ENCODE peak calls at places on chromosomes 11 and 22, in four cellular contexts. O is mammary epithelial cell, X is spleen, D is mucosa of descending colon. Y is an unnamed sample.

GRCh38 chr11:92969634-92970347 is at the start of gene MTNR1B:
- DNase-seq in O (no peak), X (no peak), D (no peak), Y (no peak)

GRCh38 chr11:27205779-27206549 is 157.1 kb downstream of the CCDC34 start:
- DNase-seq in O (no peak), X (no peak), D (no peak), Y (no peak)

GRCh38 chr22:38440747-38441350 is 14.2 kb downstream of the KCNJ4 start:
- DNase-seq in O (no peak), X (no peak), D (no peak), Y (no peak)

GRCh38 chr11:131938321-131938751 is 567.9 kb downstream of the NTM start:
- DNase-seq in O (no peak), X (no peak), D (no peak), Y (no peak)

GRCh38 chr22:39567135-39567946 is 3.2 kb upstream of the CACNA1I start:
- DNase-seq in O (peak), X (peak), D (no peak), Y (no peak)

GRCh38 chr11:75184757-75185156 is 33.9 kb downstream of the SLCO2B1 start:
- DNase-seq in O (no peak), X (no peak), D (no peak), Y (no peak)

GRCh38 chr11:129416080-129416820 is 40.6 kb downstream of the BARX2 start:
- DNase-seq in O (no peak), X (no peak), D (peak), Y (no peak)

GRCh38 chr11:14422052-14422813 is 63.2 kb upstream of the RRAS2 start:
- DNase-seq in O (peak), X (peak), D (peak), Y (peak)

GRCh38 chr11:7694953-7695271 is 11.4 kb downstream of the OVCH2 start:
- DNase-seq in O (no peak), X (no peak), D (no peak), Y (no peak)

GRCh38 chr11:15699978-15700377 is 585.3 kb downstream of the INSC start:
- DNase-seq in O (no peak), X (no peak), D (no peak), Y (no peak)

GRCh38 chr11:86438685-86439084 is 64.0 kb downstream of the CCDC81 start:
- DNase-seq in O (peak), X (no peak), D (no peak), Y (peak)

GRCh38 chr22:40412441-40412840 is 42.0 kb downstream of the SGSM3 start:
- DNase-seq in O (no peak), X (peak), D (peak), Y (no peak)

GRCh38 chr11:78380615-78381029 is 37.0 kb downstream of the GAB2 start:
- DNase-seq in O (no peak), X (no peak), D (no peak), Y (peak)

GRCh38 chr22:41732096-41732772 is 32.9 kb downstream of the MEI1 start:
- DNase-seq in O (no peak), X (peak), D (no peak), Y (no peak)

GRCh38 chr11:126411971-126412381 is 56.5 kb downstream of the ST3GAL4 start:
- DNase-seq in O (no peak), X (peak), D (peak), Y (no peak)

GRCh38 chr22:36955691-36956090 is 42.3 kb downstream of the CSF2RB start:
- DNase-seq in O (peak), X (no peak), D (no peak), Y (no peak)

GRCh38 chr11:13260196-13260962 is 17.2 kb upstream of the BMAL1 start:
- DNase-seq in O (peak), X (no peak), D (no peak), Y (peak)

GRCh38 chr11:118027694-118028093 is 41.5 kb downstream of the IL10RA start:
- DNase-seq in O (no peak), X (no peak), D (no peak), Y (no peak)

GRCh38 chr11:46916669-46917108 is 1.7 kb downstream of the LRP4 start:
- DNase-seq in O (peak), X (no peak), D (peak), Y (peak)

GRCh38 chr11:7668911-7669310 is 4.4 kb downstream of the CYB5R2 start:
- DNase-seq in O (peak), X (no peak), D (no peak), Y (no peak)

GRCh38 chr11:46391578-46392420 is at the start of gene CHRM4:
- DNase-seq in O (peak), X (peak), D (peak), Y (peak)

GRCh38 chr22:30868663-30869385 is 99.8 kb downstream of the MORC2 start:
- DNase-seq in O (no peak), X (no peak), D (peak), Y (peak)

GRCh38 chr11:75717608-75718403 is at the start of gene MOGAT2:
- DNase-seq in O (no peak), X (no peak), D (peak), Y (no peak)

GRCh38 chr11:10891321-10891720 is 33.5 kb upstream of the ZBED5 start:
- DNase-seq in O (no peak), X (no peak), D (no peak), Y (no peak)

GRCh38 chr11:103586756-103587155 is 449.7 kb upstream of the DDI1 start:
- DNase-seq in O (no peak), X (no peak), D (no peak), Y (no peak)

GRCh38 chr11:46902694-46903093 is 15.7 kb downstream of the LRP4 start:
- DNase-seq in O (no peak), X (no peak), D (no peak), Y (no peak)

GRCh38 chr22:21451545-21452520 is 15.4 kb upstream of the TMEM191C start:
- DNase-seq in O (no peak), X (peak), D (peak), Y (no peak)

GRCh38 chr11:121914508-121914907 is 201.5 kb downstream of the BLID start:
- DNase-seq in O (no peak), X (no peak), D (no peak), Y (peak)

GRCh38 chr11:109914038-109914437 is 179.2 kb upstream of the ZC3H12C start:
- DNase-seq in O (peak), X (no peak), D (no peak), Y (no peak)

GRCh38 chr22:45807156-45807915 is 135.7 kb downstream of the ATXN10 start:
- DNase-seq in O (no peak), X (no peak), D (no peak), Y (no peak)

GRCh38 chr22:45805413-45805812 is 133.8 kb downstream of the ATXN10 start:
- DNase-seq in O (no peak), X (no peak), D (no peak), Y (no peak)

GRCh38 chr22:45802074-45802473 is 130.4 kb downstream of the ATXN10 start:
- DNase-seq in O (no peak), X (no peak), D (no peak), Y (no peak)

GRCh38 chr22:45804319-45804985 is 132.8 kb downstream of the ATXN10 start:
- DNase-seq in O (no peak), X (no peak), D (no peak), Y (no peak)

GRCh38 chr22:45804986-45805325 is 133.3 kb downstream of the ATXN10 start:
- DNase-seq in O (peak), X (no peak), D (no peak), Y (peak)
- H3K4me3 ChIP-seq in O (no peak), X (no peak), D (no peak), Y (no peak)

DNA sequence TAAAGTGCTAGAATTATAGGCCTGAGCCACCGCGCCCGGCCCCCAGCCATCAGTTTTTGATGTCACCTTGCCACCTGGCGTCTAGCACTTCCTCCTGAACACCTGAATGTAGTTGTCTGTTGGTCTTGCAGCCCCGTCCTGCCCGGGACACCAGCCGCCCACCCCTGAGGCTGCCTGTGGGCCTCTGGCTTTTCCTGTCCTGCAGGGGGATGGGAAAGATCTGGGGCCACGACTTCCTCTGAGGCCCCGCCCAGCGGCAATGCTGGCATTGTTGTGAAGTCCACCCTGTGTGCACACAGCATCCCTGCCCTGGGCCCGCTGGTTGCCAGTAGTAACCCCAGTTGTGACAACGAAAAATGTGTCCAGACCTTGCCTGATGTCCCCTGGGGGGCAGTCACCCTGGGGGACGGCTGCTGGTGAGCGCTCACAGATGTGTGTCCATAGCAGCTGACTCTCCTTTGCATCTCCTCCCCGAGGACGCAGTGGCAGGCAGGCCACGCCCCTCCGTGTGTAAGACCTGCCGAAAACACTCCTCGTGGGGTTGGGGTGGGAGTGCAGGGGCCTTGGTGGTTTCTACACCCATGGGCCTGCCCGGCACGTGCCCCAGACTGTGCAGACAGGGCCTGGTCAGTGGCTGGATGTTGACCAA is 6.7 kb downstream of the SELENOO start:
- DNase-seq in O (no peak), X (peak), D (peak), Y (no peak)
- TF ChIP-seq CTCF in O (no peak), X (no peak), D (no peak), Y (no peak)

DNA sequence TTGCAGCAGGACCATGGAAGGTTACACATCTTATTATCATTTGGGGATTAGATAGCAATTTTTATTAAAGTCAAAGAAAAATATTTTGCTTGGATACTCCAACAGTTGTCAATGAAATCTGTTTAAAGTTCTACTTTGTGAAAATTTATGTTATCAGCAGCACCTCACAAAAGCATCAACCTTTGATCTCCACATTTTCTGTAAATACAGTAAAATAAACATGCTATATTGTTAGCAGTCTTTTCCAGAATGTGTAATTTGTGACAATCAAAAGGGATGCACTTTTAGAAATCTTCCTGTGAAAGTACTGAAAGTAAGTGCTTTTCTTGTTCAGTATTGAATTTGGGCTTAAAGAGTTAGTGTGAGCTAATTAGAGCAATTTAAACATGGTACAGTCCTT is 4.1 kb downstream of the SLC22A25 start:
- DNase-seq in O (no peak), X (no peak), D (no peak), Y (no peak)
- H3K4me3 ChIP-seq in O (no peak), X (no peak), D (no peak), Y (no peak)

GRCh38 chr11:105046898-105047579 is 1.9 kb upstream of the CARD16 start:
- DNase-seq in O (peak), X (no peak), D (no peak), Y (peak)
- TF ChIP-seq CTCF in O (no peak), X (no peak), D (no peak), Y (no peak)

DNA sequence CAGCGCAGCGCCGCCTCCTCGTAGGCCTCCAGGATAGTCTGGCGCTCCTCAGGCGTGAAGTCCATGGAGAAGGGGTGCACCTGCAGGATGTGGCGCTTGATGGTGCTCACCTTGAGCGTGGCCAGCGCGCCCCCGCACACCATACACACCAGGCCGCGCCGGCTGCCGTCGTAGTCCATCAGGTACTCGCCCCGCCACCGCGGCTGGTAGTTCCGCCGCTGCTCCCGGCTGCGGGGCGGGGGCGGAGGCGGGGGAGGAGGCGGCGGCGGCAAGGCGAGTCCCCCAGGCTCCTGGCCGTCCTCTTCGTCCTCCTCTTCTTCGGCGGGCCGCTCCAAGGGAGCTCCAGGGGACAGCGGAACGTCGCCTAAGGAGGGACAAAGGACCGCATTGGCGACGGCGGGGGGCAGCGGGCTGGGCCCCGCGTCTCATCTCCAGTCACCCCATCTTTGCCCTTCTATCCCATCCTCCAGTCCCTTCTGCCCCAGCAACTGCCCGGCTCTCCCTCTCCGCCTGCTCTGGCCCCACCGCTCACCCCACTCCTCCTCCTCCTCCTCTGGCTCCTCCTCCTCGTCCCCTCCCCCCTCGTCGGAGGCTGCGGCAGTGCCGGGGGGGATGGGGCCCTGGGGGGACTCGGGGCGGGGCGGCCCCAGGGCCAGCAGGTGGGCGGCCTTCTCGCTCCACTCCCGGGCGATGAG is 4.9 kb downstream of the ZFTA start:
- DNase-seq in O (no peak), X (no peak), D (peak), Y (peak)
- H3K4me3 ChIP-seq in O (no peak), X (no peak), D (no peak), Y (peak)

GRCh38 chr11:61617515-61617914 is 36.6 kb upstream of the SYT7 start:
- DNase-seq in O (no peak), X (no peak), D (no peak), Y (peak)
- TF ChIP-seq CTCF in O (peak), X (no peak), D (no peak), Y (peak)

GRCh38 chr11:904380-904779 is 6.2 kb downstream of the CHID1 start:
- DNase-seq in O (no peak), X (no peak), D (no peak), Y (no peak)
- H3K4me3 ChIP-seq in O (no peak), X (no peak), D (no peak), Y (no peak)

GRCh38 chr11:2883717-2884423 is 1.7 kb downstream of the CDKN1C start:
- DNase-seq in O (no peak), X (no peak), D (peak), Y (no peak)

GRCh38 chr11:2884424-2884815 is 1.2 kb downstream of the CDKN1C start:
- DNase-seq in O (no peak), X (peak), D (peak), Y (no peak)

GRCh38 chr11:2886191-2886894 is 768 bp upstream of the CDKN1C start:
- DNase-seq in O (no peak), X (peak), D (peak), Y (peak)

GRCh38 chr11:2885676-2886081 is at the start of gene CDKN1C:
- DNase-seq in O (peak), X (peak), D (peak), Y (peak)

GRCh38 chr11:2885017-2885675 is 429 bp downstream of the CDKN1C start:
- DNase-seq in O (no peak), X (peak), D (peak), Y (peak)
- TF ChIP-seq CTCF in O (peak), X (peak), D (no peak), Y (no peak)